ENCODE peak calls at places on chromosomes 12 and 14, in five cellular contexts. One of them, this sample, is unnamed.

GRCh38 chr14:68977741-68978549 is 1.2 kb downstream of the ACTN1 start:
- DNase-seq in endothelial cell of umbilical vein: peak; percentile 78
- DNase-seq in pancreas: peak; percentile 77
- DNase-seq in left ventricle myocardium inferior: peak; percentile 64
- DNase-seq in Peyer's patch: peak; percentile 74
- DNase-seq in this sample: peak; percentile 44

GRCh38 chr12:15868186-15868585 is 14.0 kb upstream of the STRAP start:
- DNase-seq in Peyer's patch: no peak
- DNase-seq in left ventricle myocardium inferior: no peak
- DNase-seq in endothelial cell of umbilical vein: no peak
- DNase-seq in pancreas: no peak
- DNase-seq in this sample: no peak

GRCh38 chr12:57090456-57090855 is 1.5 kb downstream of the NAB2 start:
- DNase-seq in pancreas: no peak
- DNase-seq in Peyer's patch: peak; percentile 42
- DNase-seq in left ventricle myocardium inferior: no peak
- DNase-seq in endothelial cell of umbilical vein: no peak
- DNase-seq in this sample: no peak

GRCh38 chr14:20781805-20782204 is 737 bp downstream of the RNASE6 start:
- DNase-seq in pancreas: no peak
- DNase-seq in Peyer's patch: no peak
- DNase-seq in left ventricle myocardium inferior: no peak
- DNase-seq in endothelial cell of umbilical vein: peak; percentile 32
- DNase-seq in this sample: no peak

GRCh38 chr12:59651230-59651920 is 55.5 kb downstream of the SLC16A7 start:
- DNase-seq in pancreas: no peak
- DNase-seq in Peyer's patch: no peak
- DNase-seq in endothelial cell of umbilical vein: peak; percentile 51
- DNase-seq in left ventricle myocardium inferior: no peak
- DNase-seq in this sample: no peak

GRCh38 chr12:129750426-129750825 is 153.4 kb downstream of the TMEM132D start:
- DNase-seq in Peyer's patch: no peak
- DNase-seq in pancreas: no peak
- DNase-seq in endothelial cell of umbilical vein: no peak
- DNase-seq in left ventricle myocardium inferior: no peak
- DNase-seq in this sample: no peak

GRCh38 chr12:50961708-50962107 is 9.4 kb downstream of the HIGD1C start:
- DNase-seq in pancreas: no peak
- DNase-seq in left ventricle myocardium inferior: no peak
- DNase-seq in endothelial cell of umbilical vein: no peak
- DNase-seq in Peyer's patch: no peak
- DNase-seq in this sample: no peak

GRCh38 chr12:119869720-119870119 is 7.4 kb downstream of the CIT start:
- DNase-seq in left ventricle myocardium inferior: no peak
- DNase-seq in endothelial cell of umbilical vein: peak; percentile 52
- DNase-seq in Peyer's patch: peak; percentile 46
- DNase-seq in pancreas: no peak
- DNase-seq in this sample: no peak

GRCh38 chr12:2794736-2795289 is at the start of gene FKBP4:
- DNase-seq in left ventricle myocardium inferior: peak; percentile 91
- DNase-seq in endothelial cell of umbilical vein: peak; percentile 82
- DNase-seq in pancreas: peak; percentile 94
- DNase-seq in Peyer's patch: peak; percentile 97
- DNase-seq in this sample: peak; percentile 80

GRCh38 chr12:58310828-58311273 is 369.5 kb downstream of the ATP23 start:
- DNase-seq in Peyer's patch: no peak
- DNase-seq in left ventricle myocardium inferior: no peak
- DNase-seq in pancreas: no peak
- DNase-seq in endothelial cell of umbilical vein: peak; percentile 96
- DNase-seq in this sample: no peak

GRCh38 chr14:60734465-60735242 is at the start of gene MNAT1:
- DNase-seq in Peyer's patch: peak; percentile 81
- DNase-seq in endothelial cell of umbilical vein: peak; percentile 90
- DNase-seq in left ventricle myocardium inferior: peak; percentile 62
- DNase-seq in pancreas: peak; percentile 85
- DNase-seq in this sample: peak; percentile 68

GRCh38 chr12:92927055-92927435 is 2.0 kb downstream of the EEA1 start:
- DNase-seq in left ventricle myocardium inferior: no peak
- DNase-seq in Peyer's patch: no peak
- DNase-seq in pancreas: no peak
- DNase-seq in endothelial cell of umbilical vein: peak; percentile 41
- DNase-seq in this sample: peak; percentile 22

GRCh38 chr14:45757655-45758054 is 504.7 kb upstream of the MIS18BP1 start:
- DNase-seq in Peyer's patch: no peak
- DNase-seq in endothelial cell of umbilical vein: no peak
- DNase-seq in pancreas: no peak
- DNase-seq in left ventricle myocardium inferior: no peak
- DNase-seq in this sample: no peak

GRCh38 chr12:3869860-3870259 is 3.3 kb downstream of the PARP11 start:
- DNase-seq in left ventricle myocardium inferior: no peak
- DNase-seq in endothelial cell of umbilical vein: peak; percentile 25
- DNase-seq in pancreas: no peak
- DNase-seq in Peyer's patch: no peak
- DNase-seq in this sample: peak; percentile 20

GRCh38 chr14:44778562-44778961 is 183.2 kb downstream of the KLHL28 start:
- DNase-seq in endothelial cell of umbilical vein: no peak
- DNase-seq in left ventricle myocardium inferior: no peak
- DNase-seq in Peyer's patch: no peak
- DNase-seq in pancreas: no peak
- DNase-seq in this sample: no peak

GRCh38 chr12:22665476-22665875 is 40.5 kb downstream of the ETNK1 start:
- DNase-seq in endothelial cell of umbilical vein: no peak
- DNase-seq in left ventricle myocardium inferior: no peak
- DNase-seq in pancreas: no peak
- DNase-seq in Peyer's patch: no peak
- DNase-seq in this sample: no peak

GRCh38 chr12:60805340-60805739 is 1209.5 kb downstream of the SLC16A7 start:
- DNase-seq in left ventricle myocardium inferior: no peak
- DNase-seq in pancreas: no peak
- DNase-seq in Peyer's patch: no peak
- DNase-seq in endothelial cell of umbilical vein: no peak
- DNase-seq in this sample: no peak

GRCh38 chr12:108861878-108862587 is 4.7 kb upstream of the SSH1 start:
- DNase-seq in endothelial cell of umbilical vein: no peak
- DNase-seq in Peyer's patch: peak; percentile 60
- DNase-seq in left ventricle myocardium inferior: peak; percentile 38
- DNase-seq in pancreas: peak; percentile 18
- DNase-seq in this sample: no peak

GRCh38 chr14:101813833-101814232 is 52.3 kb downstream of the PPP2R5C start:
- DNase-seq in Peyer's patch: no peak
- DNase-seq in endothelial cell of umbilical vein: no peak
- DNase-seq in pancreas: no peak
- DNase-seq in left ventricle myocardium inferior: no peak
- DNase-seq in this sample: no peak

GRCh38 chr12:71686658-71687025 is 760 bp downstream of the TMEM19 start:
- DNase-seq in left ventricle myocardium inferior: no peak
- DNase-seq in endothelial cell of umbilical vein: no peak
- DNase-seq in pancreas: no peak
- DNase-seq in Peyer's patch: no peak
- DNase-seq in this sample: no peak

GRCh38 chr14:75905505-75905904 is 76.3 kb downstream of the TGFB3 start:
- DNase-seq in pancreas: no peak
- DNase-seq in left ventricle myocardium inferior: peak; percentile 53
- DNase-seq in Peyer's patch: peak; percentile 60
- DNase-seq in endothelial cell of umbilical vein: peak; percentile 52
- DNase-seq in this sample: no peak

GRCh38 chr12:53978477-53979356 is 4.0 kb upstream of the HOTAIR start:
- DNase-seq in left ventricle myocardium inferior: no peak
- DNase-seq in endothelial cell of umbilical vein: no peak
- DNase-seq in pancreas: no peak
- DNase-seq in Peyer's patch: peak; percentile 81
- DNase-seq in this sample: no peak

GRCh38 chr12:47805417-47805816 is 14.3 kb downstream of the HDAC7 start:
- DNase-seq in Peyer's patch: no peak
- DNase-seq in pancreas: no peak
- DNase-seq in left ventricle myocardium inferior: no peak
- DNase-seq in endothelial cell of umbilical vein: no peak
- DNase-seq in this sample: no peak

DNA sequence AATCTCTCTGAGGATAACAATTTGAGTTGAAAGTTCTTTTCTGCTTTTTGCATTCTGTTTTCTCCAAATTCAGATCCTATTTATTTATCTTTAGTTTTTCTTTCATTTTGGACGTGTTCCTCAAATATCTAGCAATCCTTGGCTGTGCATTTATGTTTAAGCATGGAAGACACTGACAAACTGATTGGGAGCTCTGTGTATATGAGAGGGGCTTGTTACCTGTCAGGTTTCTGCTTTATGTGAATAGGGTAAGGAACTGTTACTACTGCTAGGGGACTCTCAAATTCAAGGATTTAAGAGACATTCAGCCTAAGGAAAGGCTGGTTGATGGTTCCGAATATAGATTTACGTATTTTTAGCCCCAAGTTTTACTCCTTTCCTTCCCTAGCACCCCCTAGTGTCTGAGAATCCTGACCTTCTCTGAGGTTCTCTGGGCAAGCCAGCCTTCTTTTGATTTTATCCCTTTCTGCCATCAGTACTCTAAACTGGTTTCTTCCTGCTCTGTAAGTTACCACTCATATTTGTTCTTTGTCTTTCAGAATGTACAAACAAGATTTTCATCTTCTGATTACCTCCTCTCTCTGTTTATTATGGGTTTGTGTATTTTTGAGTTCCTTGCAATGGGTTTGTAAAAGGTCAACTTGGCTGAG is 30.5 kb downstream of the YLPM1 start:
- DNase-seq in endothelial cell of umbilical vein: peak; percentile 63
- DNase-seq in pancreas: no peak
- DNase-seq in Peyer's patch: no peak
- DNase-seq in left ventricle myocardium inferior: no peak
- DNase-seq in this sample: no peak
- TF ChIP-seq CTCF in endothelial cell of umbilical vein: peak; percentile 62
- TF ChIP-seq CTCF in pancreas: no peak
- TF ChIP-seq CTCF in Peyer's patch: no peak
- TF ChIP-seq CTCF in left ventricle myocardium inferior: peak; percentile 43
- TF ChIP-seq CTCF in this sample: peak; percentile 31

GRCh38 chr12:113838896-113839295 is 127.2 kb downstream of the RBM19 start:
- DNase-seq in left ventricle myocardium inferior: no peak
- DNase-seq in Peyer's patch: no peak
- DNase-seq in pancreas: no peak
- DNase-seq in endothelial cell of umbilical vein: no peak
- DNase-seq in this sample: no peak

GRCh38 chr12:113835913-113836312 is 130.2 kb downstream of the RBM19 start:
- DNase-seq in Peyer's patch: no peak
- DNase-seq in left ventricle myocardium inferior: no peak
- DNase-seq in pancreas: no peak
- DNase-seq in endothelial cell of umbilical vein: no peak
- DNase-seq in this sample: no peak

GRCh38 chr12:113835433-113835832 is 130.7 kb downstream of the RBM19 start:
- DNase-seq in endothelial cell of umbilical vein: no peak
- DNase-seq in left ventricle myocardium inferior: no peak
- DNase-seq in Peyer's patch: no peak
- DNase-seq in pancreas: no peak
- DNase-seq in this sample: no peak

GRCh38 chr12:113837059-113837458 is 129.1 kb downstream of the RBM19 start:
- DNase-seq in pancreas: no peak
- DNase-seq in Peyer's patch: no peak
- DNase-seq in endothelial cell of umbilical vein: no peak
- DNase-seq in left ventricle myocardium inferior: no peak
- DNase-seq in this sample: no peak

GRCh38 chr12:113837528-113838296 is 128.4 kb downstream of the RBM19 start:
- DNase-seq in pancreas: no peak
- DNase-seq in left ventricle myocardium inferior: no peak
- DNase-seq in endothelial cell of umbilical vein: no peak
- DNase-seq in Peyer's patch: no peak
- DNase-seq in this sample: no peak
- TF ChIP-seq CTCF in pancreas: no peak
- TF ChIP-seq CTCF in left ventricle myocardium inferior: no peak
- TF ChIP-seq CTCF in endothelial cell of umbilical vein: no peak
- TF ChIP-seq CTCF in Peyer's patch: no peak
- TF ChIP-seq CTCF in this sample: no peak

DNA sequence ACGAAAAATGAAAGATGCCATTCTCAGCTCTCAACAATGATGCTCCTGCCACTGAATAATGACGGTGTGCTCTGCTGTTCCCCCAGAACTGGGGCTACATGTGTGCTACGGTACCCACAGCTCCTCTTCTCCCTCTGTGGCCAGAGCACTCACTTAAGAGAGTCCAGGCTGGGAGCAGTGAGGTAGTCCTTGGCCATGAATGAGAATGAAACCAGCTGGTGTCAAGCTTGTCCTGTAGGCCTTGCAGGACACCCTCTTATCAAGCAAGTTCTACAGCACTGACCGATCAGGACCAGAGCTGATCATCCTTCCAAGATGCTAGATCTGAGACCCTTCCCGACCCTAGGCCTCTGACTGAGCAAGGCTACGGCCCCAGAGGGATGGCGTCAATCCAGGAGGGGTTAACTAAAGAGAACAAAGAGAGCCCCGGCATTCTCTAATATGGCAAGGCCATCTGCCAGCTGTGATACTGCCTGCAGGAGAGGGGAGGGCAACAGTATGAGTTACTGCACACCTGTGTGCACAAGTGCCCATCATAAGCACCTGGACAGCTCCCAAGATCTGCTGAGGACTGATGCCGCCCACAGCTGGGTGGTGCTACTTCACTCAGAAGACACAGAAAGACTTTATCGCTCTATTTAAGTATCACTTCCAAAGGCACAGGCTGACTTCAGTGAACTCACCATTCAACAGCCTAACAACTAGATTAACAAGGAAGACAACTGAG is 30.5 kb downstream of the APPL2 start:
- DNase-seq in endothelial cell of umbilical vein: no peak
- DNase-seq in Peyer's patch: no peak
- DNase-seq in left ventricle myocardium inferior: no peak
- DNase-seq in pancreas: no peak
- DNase-seq in this sample: no peak
- TF ChIP-seq CTCF in endothelial cell of umbilical vein: no peak
- TF ChIP-seq CTCF in Peyer's patch: peak; percentile 28
- TF ChIP-seq CTCF in left ventricle myocardium inferior: no peak
- TF ChIP-seq CTCF in pancreas: no peak
- TF ChIP-seq CTCF in this sample: no peak

GRCh38 chr12:43352001-43352400 is 200.0 kb downstream of the ADAMTS20 start:
- DNase-seq in endothelial cell of umbilical vein: peak; percentile 4
- DNase-seq in pancreas: no peak
- DNase-seq in left ventricle myocardium inferior: no peak
- DNase-seq in Peyer's patch: no peak
- DNase-seq in this sample: no peak

GRCh38 chr12:43348221-43348620 is 203.8 kb downstream of the ADAMTS20 start:
- DNase-seq in pancreas: no peak
- DNase-seq in left ventricle myocardium inferior: no peak
- DNase-seq in endothelial cell of umbilical vein: no peak
- DNase-seq in Peyer's patch: no peak
- DNase-seq in this sample: no peak

GRCh38 chr12:43347026-43347425 is 205.0 kb downstream of the ADAMTS20 start:
- DNase-seq in endothelial cell of umbilical vein: no peak
- DNase-seq in Peyer's patch: no peak
- DNase-seq in left ventricle myocardium inferior: no peak
- DNase-seq in pancreas: no peak
- DNase-seq in this sample: no peak

GRCh38 chr12:43345023-43345422 is 207.0 kb downstream of the ADAMTS20 start:
- DNase-seq in left ventricle myocardium inferior: no peak
- DNase-seq in pancreas: no peak
- DNase-seq in Peyer's patch: no peak
- DNase-seq in endothelial cell of umbilical vein: no peak
- DNase-seq in this sample: no peak

DNA sequence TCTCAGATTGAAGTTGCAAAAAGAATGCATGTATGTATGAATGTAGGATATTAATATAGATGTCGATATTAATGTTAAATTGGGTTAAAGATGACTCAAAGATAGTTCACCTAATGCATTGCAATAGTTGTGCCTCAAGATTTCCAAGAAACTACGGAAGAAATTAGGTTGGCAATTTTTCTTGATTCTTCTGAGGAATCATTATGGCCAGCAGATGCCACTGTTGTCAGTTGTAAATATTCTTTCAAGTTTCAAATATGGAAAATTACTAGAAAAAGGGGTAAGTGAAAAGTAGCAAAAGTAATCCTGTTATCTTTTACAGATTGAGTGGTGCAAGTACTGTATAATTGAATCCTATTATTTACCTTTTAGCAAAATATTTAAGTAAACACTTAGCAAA is 202.1 kb downstream of the ADAMTS20 start:
- DNase-seq in Peyer's patch: no peak
- DNase-seq in endothelial cell of umbilical vein: peak; percentile 33
- DNase-seq in pancreas: no peak
- DNase-seq in left ventricle myocardium inferior: no peak
- DNase-seq in this sample: no peak
- TF ChIP-seq CTCF in Peyer's patch: no peak
- TF ChIP-seq CTCF in endothelial cell of umbilical vein: peak; percentile 2
- TF ChIP-seq CTCF in pancreas: no peak
- TF ChIP-seq CTCF in left ventricle myocardium inferior: no peak
- TF ChIP-seq CTCF in this sample: no peak